ENCODE peak calls at places on chromosomes 7 and 10, in six cellular contexts. Q, A, J, O, N and S are unnamed samples.

GRCh38 chr7:27185013-27185707 is at the start of gene HOXA11:
- DNase-seq in Q (no peak), A (peak; percentile 85), J (no peak), O (no peak), N (peak; percentile 71), S (no peak)

GRCh38 chr10:94214497-94214896 is 148.2 kb downstream of the NOC3L start:
- DNase-seq in Q (no peak), A (no peak), J (no peak), O (no peak), N (no peak), S (no peak)

GRCh38 chr10:5805680-5806079 is 7.6 kb downstream of the GDI2 start:
- DNase-seq in Q (no peak), A (no peak), J (no peak), O (no peak), N (peak; percentile 38), S (no peak)

GRCh38 chr7:98994046-98994944 is 116.0 kb downstream of the TRRAP start:
- DNase-seq in Q (no peak), A (no peak), J (no peak), O (no peak), N (no peak), S (no peak)

GRCh38 chr7:155483245-155483644 is 25.3 kb downstream of the EN2 start:
- DNase-seq in Q (no peak), A (no peak), J (no peak), O (no peak), N (no peak), S (no peak)

GRCh38 chr10:46516660-46517416 is 39.6 kb downstream of the GPRIN2 start:
- DNase-seq in Q (no peak), A (no peak), J (no peak), O (peak; percentile 7), N (no peak), S (no peak)

GRCh38 chr10:36148207-36148606 is 506.1 kb upstream of the FZD8 start:
- DNase-seq in Q (no peak), A (no peak), J (no peak), O (no peak), N (no peak), S (no peak)

GRCh38 chr10:43825421-43825820 is 176.7 kb upstream of the ZNF32 start:
- DNase-seq in Q (no peak), A (no peak), J (peak; percentile 57), O (no peak), N (no peak), S (no peak)

GRCh38 chr7:36185092-36185491 is 32.0 kb downstream of the EEPD1 start:
- DNase-seq in Q (no peak), A (no peak), J (no peak), O (no peak), N (no peak), S (no peak)

GRCh38 chr7:151226560-151226874 is 488 bp downstream of the ABCF2 start:
- DNase-seq in Q (no peak), A (no peak), J (no peak), O (no peak), N (no peak), S (no peak)

GRCh38 chr10:124251317-124251716 is 157.9 kb upstream of the CHST15 start:
- DNase-seq in Q (no peak), A (no peak), J (no peak), O (no peak), N (peak; percentile 32), S (peak; percentile 46)

GRCh38 chr7:145986248-145986874 is 130.2 kb upstream of the CNTNAP2 start:
- DNase-seq in Q (no peak), A (no peak), J (no peak), O (no peak), N (no peak), S (no peak)

GRCh38 chr10:99375444-99375843 is 46.3 kb downstream of the CNNM1 start:
- DNase-seq in Q (no peak), A (no peak), J (no peak), O (no peak), N (no peak), S (no peak)

GRCh38 chr7:39453743-39454355 is 112.4 kb upstream of the YAE1 start:
- DNase-seq in Q (no peak), A (peak; percentile 16), J (peak; percentile 46), O (peak; percentile 18), N (peak; percentile 58), S (peak; percentile 18)

GRCh38 chr10:77378950-77379349 is 258.7 kb downstream of the KCNMA1 start:
- DNase-seq in Q (no peak), A (no peak), J (no peak), O (no peak), N (no peak), S (no peak)

GRCh38 chr10:121567569-121567968 is 30.7 kb downstream of the FGFR2 start:
- DNase-seq in Q (no peak), A (no peak), J (no peak), O (no peak), N (no peak), S (no peak)

GRCh38 chr7:82067628-82068264 is 297.9 kb upstream of the HGF start:
- DNase-seq in Q (no peak), A (no peak), J (no peak), O (no peak), N (no peak), S (no peak)

GRCh38 chr10:47139121-47139520 is 160.9 kb upstream of the GDF10 start:
- DNase-seq in Q (no peak), A (no peak), J (no peak), O (no peak), N (no peak), S (no peak)

GRCh38 chr7:157389951-157390730 is 53.3 kb downstream of the DNAJB6 start:
- DNase-seq in Q (peak; percentile 68), A (no peak), J (no peak), O (no peak), N (peak; percentile 94), S (no peak)

GRCh38 chr10:102422586-102423129 is 2.0 kb downstream of the FBXL15 start:
- DNase-seq in Q (peak; percentile 88), A (peak; percentile 64), J (peak; percentile 92), O (peak; percentile 61), N (peak; percentile 82), S (peak; percentile 6)

GRCh38 chr10:23826399-23826798 is 382.5 kb upstream of the KIAA1217 start:
- DNase-seq in Q (no peak), A (no peak), J (no peak), O (peak; percentile 55), N (no peak), S (no peak)

GRCh38 chr10:18666810-18667209 is 7.6 kb downstream of the ARL5B start:
- DNase-seq in Q (no peak), A (no peak), J (no peak), O (no peak), N (no peak), S (no peak)

GRCh38 chr10:43082087-43082486 is 5.2 kb downstream of the RET start:
- DNase-seq in Q (no peak), A (no peak), J (no peak), O (no peak), N (no peak), S (peak; percentile 20)

GRCh38 chr7:98281757-98282652 is 519 bp downstream of the BRI3 start:
- DNase-seq in Q (peak; percentile 70), A (peak; percentile 27), J (peak; percentile 83), O (no peak), N (peak; percentile 8), S (no peak)

GRCh38 chr10:130801276-130801675 is 510.2 kb downstream of the TCERG1L start:
- DNase-seq in Q (no peak), A (no peak), J (no peak), O (no peak), N (no peak), S (no peak)

GRCh38 chr7:64632029-64632428 is 33.9 kb upstream of the ZNF107 start:
- DNase-seq in Q (no peak), A (no peak), J (no peak), O (no peak), N (no peak), S (no peak)